ENCODE peak calls at places on chromosomes 13 and 19, in five cellular contexts. One of them, this sample, is unnamed.

GRCh38 chr13:94800423-94800822 is 88.1 kb upstream of the SOX21 start:
- DNase-seq in PC-3: no peak
- DNase-seq in A673: no peak
- DNase-seq in cardiac muscle cell: no peak
- DNase-seq in endothelial cell: no peak
- DNase-seq in this sample: no peak

GRCh38 chr13:96090240-96091101 is 564 bp downstream of the HS6ST3 start:
- DNase-seq in endothelial cell: peak
- DNase-seq in A673: peak
- DNase-seq in cardiac muscle cell: peak
- DNase-seq in PC-3: no peak
- DNase-seq in this sample: peak

GRCh38 chr19:48618916-48619691 is at the start of the genes RPL18 and SPHK2:
- DNase-seq in cardiac muscle cell: peak
- DNase-seq in PC-3: peak
- DNase-seq in endothelial cell: peak
- DNase-seq in A673: peak
- DNase-seq in this sample: peak

GRCh38 chr19:19059837-19060611 is 3.8 kb upstream of the SLC25A42 start:
- DNase-seq in A673: no peak
- DNase-seq in cardiac muscle cell: no peak
- DNase-seq in PC-3: no peak
- DNase-seq in endothelial cell: no peak
- DNase-seq in this sample: no peak

GRCh38 chr19:10764340-10764894 is 46.5 kb downstream of the DNM2 start:
- DNase-seq in cardiac muscle cell: peak
- DNase-seq in A673: no peak
- DNase-seq in endothelial cell: no peak
- DNase-seq in PC-3: no peak
- DNase-seq in this sample: no peak

GRCh38 chr19:17036640-17037039 is 10.0 kb upstream of the CPAMD8 start:
- DNase-seq in PC-3: no peak
- DNase-seq in A673: no peak
- DNase-seq in endothelial cell: no peak
- DNase-seq in cardiac muscle cell: no peak
- DNase-seq in this sample: no peak

GRCh38 chr19:7766535-7766934 is 3.5 kb downstream of the CLEC4M start:
- DNase-seq in cardiac muscle cell: no peak
- DNase-seq in A673: no peak
- DNase-seq in PC-3: no peak
- DNase-seq in endothelial cell: no peak
- DNase-seq in this sample: no peak

GRCh38 chr13:20159646-20160345 is 1.1 kb downstream of the GJA3 start:
- DNase-seq in cardiac muscle cell: peak
- DNase-seq in A673: peak
- DNase-seq in PC-3: peak
- DNase-seq in endothelial cell: no peak
- DNase-seq in this sample: no peak

GRCh38 chr13:114118086-114118762 is 14.2 kb downstream of the RASA3 start:
- DNase-seq in cardiac muscle cell: no peak
- DNase-seq in A673: no peak
- DNase-seq in endothelial cell: no peak
- DNase-seq in PC-3: no peak
- DNase-seq in this sample: no peak

GRCh38 chr19:17755977-17756670 is 4.8 kb downstream of the FCHO1 start:
- DNase-seq in cardiac muscle cell: peak
- DNase-seq in endothelial cell: peak
- DNase-seq in PC-3: peak
- DNase-seq in A673: peak
- DNase-seq in this sample: peak

GRCh38 chr13:33322474-33322827 is 36.9 kb upstream of the STARD13 start:
- DNase-seq in A673: no peak
- DNase-seq in PC-3: no peak
- DNase-seq in cardiac muscle cell: no peak
- DNase-seq in endothelial cell: no peak
- DNase-seq in this sample: no peak

GRCh38 chr13:32022292-32022691 is 9.3 kb upstream of the FRY start:
- DNase-seq in A673: no peak
- DNase-seq in PC-3: no peak
- DNase-seq in endothelial cell: no peak
- DNase-seq in cardiac muscle cell: peak
- DNase-seq in this sample: no peak

GRCh38 chr19:1855040-1855827 is 7.0 kb upstream of the REXO1 start:
- DNase-seq in A673: peak
- DNase-seq in PC-3: peak
- DNase-seq in endothelial cell: peak
- DNase-seq in cardiac muscle cell: peak
- DNase-seq in this sample: no peak

GRCh38 chr19:38728752-38729541 is 15.3 kb downstream of the CAPN12 start:
- DNase-seq in A673: no peak
- DNase-seq in endothelial cell: no peak
- DNase-seq in PC-3: no peak
- DNase-seq in cardiac muscle cell: no peak
- DNase-seq in this sample: no peak

GRCh38 chr13:24644051-24644450 is 36.2 kb upstream of the ATP12A start:
- DNase-seq in cardiac muscle cell: no peak
- DNase-seq in A673: peak
- DNase-seq in endothelial cell: no peak
- DNase-seq in PC-3: peak
- DNase-seq in this sample: no peak

GRCh38 chr13:78979349-78979748 is 320.4 kb upstream of the OBI1 start:
- DNase-seq in PC-3: no peak
- DNase-seq in cardiac muscle cell: no peak
- DNase-seq in endothelial cell: no peak
- DNase-seq in A673: no peak
- DNase-seq in this sample: no peak

GRCh38 chr19:638901-639250 is 803 bp upstream of the FGF22 start:
- DNase-seq in cardiac muscle cell: no peak
- DNase-seq in A673: no peak
- DNase-seq in PC-3: no peak
- DNase-seq in endothelial cell: no peak
- DNase-seq in this sample: no peak

GRCh38 chr13:29791997-29792775 is 58.2 kb downstream of the UBL3 start:
- DNase-seq in A673: no peak
- DNase-seq in endothelial cell: no peak
- DNase-seq in cardiac muscle cell: no peak
- DNase-seq in PC-3: no peak
- DNase-seq in this sample: no peak

GRCh38 chr19:28715157-28715556 is 497.8 kb downstream of the UQCRFS1 start:
- DNase-seq in cardiac muscle cell: no peak
- DNase-seq in PC-3: peak
- DNase-seq in A673: no peak
- DNase-seq in endothelial cell: no peak
- DNase-seq in this sample: no peak

GRCh38 chr19:16698914-16699313 is 20.7 kb upstream of the NWD1 start:
- DNase-seq in A673: no peak
- DNase-seq in PC-3: no peak
- DNase-seq in endothelial cell: no peak
- DNase-seq in cardiac muscle cell: no peak
- DNase-seq in this sample: no peak

GRCh38 chr13:110001622-110002275 is 215.4 kb upstream of the IRS2 start:
- DNase-seq in PC-3: peak
- DNase-seq in A673: no peak
- DNase-seq in cardiac muscle cell: no peak
- DNase-seq in endothelial cell: no peak
- DNase-seq in this sample: no peak

GRCh38 chr13:61706899-61707298 is 291.2 kb upstream of the PCDH20 start:
- DNase-seq in cardiac muscle cell: no peak
- DNase-seq in PC-3: no peak
- DNase-seq in A673: no peak
- DNase-seq in endothelial cell: no peak
- DNase-seq in this sample: no peak

GRCh38 chr19:38017504-38018150 is 110.6 kb downstream of the SIPA1L3 start:
- DNase-seq in PC-3: no peak
- DNase-seq in cardiac muscle cell: no peak
- DNase-seq in endothelial cell: no peak
- DNase-seq in A673: no peak
- DNase-seq in this sample: no peak

GRCh38 chr19:55432355-55432959 is 10.6 kb downstream of the SHISA7 start:
- DNase-seq in cardiac muscle cell: no peak
- DNase-seq in PC-3: no peak
- DNase-seq in endothelial cell: no peak
- DNase-seq in A673: no peak
- DNase-seq in this sample: no peak

GRCh38 chr19:5563941-5564612 is 3.7 kb downstream of the TINCR start:
- DNase-seq in PC-3: peak
- DNase-seq in cardiac muscle cell: no peak
- DNase-seq in endothelial cell: no peak
- DNase-seq in A673: peak
- DNase-seq in this sample: no peak

GRCh38 chr19:5564930-5565329 is 2.8 kb downstream of the TINCR start:
- DNase-seq in A673: no peak
- DNase-seq in cardiac muscle cell: no peak
- DNase-seq in endothelial cell: no peak
- DNase-seq in PC-3: no peak
- DNase-seq in this sample: no peak

GRCh38 chr19:5567971-5568407 is 236 bp upstream of the TINCR start:
- DNase-seq in endothelial cell: no peak
- DNase-seq in cardiac muscle cell: no peak
- DNase-seq in PC-3: no peak
- DNase-seq in A673: no peak
- DNase-seq in this sample: no peak

GRCh38 chr19:5571777-5572176 is 4.0 kb upstream of the TINCR start:
- DNase-seq in PC-3: no peak
- DNase-seq in cardiac muscle cell: no peak
- DNase-seq in A673: no peak
- DNase-seq in endothelial cell: no peak
- DNase-seq in this sample: no peak

GRCh38 chr19:5567360-5567970 is at the start of gene TINCR:
- DNase-seq in PC-3: no peak
- DNase-seq in cardiac muscle cell: peak
- DNase-seq in A673: peak
- DNase-seq in endothelial cell: peak
- DNase-seq in this sample: no peak
- TF ChIP-seq CTCF in PC-3: no peak
- TF ChIP-seq CTCF in cardiac muscle cell: peak
- TF ChIP-seq CTCF in A673: peak
- TF ChIP-seq CTCF in endothelial cell: no peak
- TF ChIP-seq CTCF in this sample: peak

GRCh38 chr13:112063309-112063626 is 3.7 kb upstream of the SOX1 start:
- DNase-seq in endothelial cell: no peak
- DNase-seq in A673: no peak
- DNase-seq in cardiac muscle cell: no peak
- DNase-seq in PC-3: no peak
- DNase-seq in this sample: no peak

GRCh38 chr13:112061367-112062046 is 5.4 kb upstream of the SOX1 start:
- DNase-seq in endothelial cell: no peak
- DNase-seq in cardiac muscle cell: no peak
- DNase-seq in A673: no peak
- DNase-seq in PC-3: no peak
- DNase-seq in this sample: no peak

GRCh38 chr13:112063807-112064206 is 3.1 kb upstream of the SOX1 start:
- DNase-seq in endothelial cell: no peak
- DNase-seq in A673: no peak
- DNase-seq in cardiac muscle cell: no peak
- DNase-seq in PC-3: no peak
- DNase-seq in this sample: no peak

GRCh38 chr13:112062047-112062618 is 4.8 kb upstream of the SOX1 start:
- DNase-seq in endothelial cell: no peak
- DNase-seq in PC-3: no peak
- DNase-seq in A673: no peak
- DNase-seq in cardiac muscle cell: no peak
- DNase-seq in this sample: no peak

DNA sequence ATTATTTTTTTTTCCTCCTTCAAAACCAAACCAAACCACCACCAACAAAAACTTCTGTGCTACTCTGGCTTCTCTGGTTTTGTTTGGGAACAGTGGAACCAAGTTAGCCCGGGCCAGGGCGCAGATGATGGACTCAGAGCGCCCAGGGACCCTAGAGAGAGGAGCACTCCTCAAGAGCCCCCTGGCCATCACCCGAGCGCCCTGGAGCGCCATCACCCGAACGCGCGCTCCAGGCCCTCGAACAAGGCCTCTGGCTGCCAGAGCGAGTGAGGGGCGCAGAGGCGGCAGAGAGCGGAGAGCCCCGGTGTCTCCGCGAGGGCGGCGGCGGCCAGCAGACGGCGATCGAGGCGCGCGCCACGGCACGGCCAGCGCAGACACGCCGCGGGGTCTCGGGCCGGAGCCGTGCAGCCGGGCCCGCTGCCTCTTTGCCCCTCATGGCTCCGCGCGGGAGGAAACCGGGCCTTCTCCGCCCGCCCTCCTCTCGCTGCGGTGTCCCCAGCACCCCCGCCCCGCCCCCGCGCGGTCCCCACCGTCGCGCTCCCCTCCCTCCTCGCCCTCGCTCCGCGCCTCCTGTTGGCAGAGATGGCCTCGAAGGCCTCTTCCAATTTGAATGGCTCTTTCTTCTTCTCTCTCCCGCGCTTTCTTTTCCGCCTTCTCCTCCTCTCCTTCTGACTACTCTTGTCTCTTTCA is 4.2 kb upstream of the SOX1 start:
- DNase-seq in PC-3: no peak
- DNase-seq in cardiac muscle cell: peak
- DNase-seq in endothelial cell: peak
- DNase-seq in A673: no peak
- DNase-seq in this sample: peak
- TF ChIP-seq CTCF in PC-3: no peak
- TF ChIP-seq CTCF in cardiac muscle cell: peak
- TF ChIP-seq CTCF in endothelial cell: peak
- TF ChIP-seq CTCF in A673: no peak
- TF ChIP-seq CTCF in this sample: peak

DNA sequence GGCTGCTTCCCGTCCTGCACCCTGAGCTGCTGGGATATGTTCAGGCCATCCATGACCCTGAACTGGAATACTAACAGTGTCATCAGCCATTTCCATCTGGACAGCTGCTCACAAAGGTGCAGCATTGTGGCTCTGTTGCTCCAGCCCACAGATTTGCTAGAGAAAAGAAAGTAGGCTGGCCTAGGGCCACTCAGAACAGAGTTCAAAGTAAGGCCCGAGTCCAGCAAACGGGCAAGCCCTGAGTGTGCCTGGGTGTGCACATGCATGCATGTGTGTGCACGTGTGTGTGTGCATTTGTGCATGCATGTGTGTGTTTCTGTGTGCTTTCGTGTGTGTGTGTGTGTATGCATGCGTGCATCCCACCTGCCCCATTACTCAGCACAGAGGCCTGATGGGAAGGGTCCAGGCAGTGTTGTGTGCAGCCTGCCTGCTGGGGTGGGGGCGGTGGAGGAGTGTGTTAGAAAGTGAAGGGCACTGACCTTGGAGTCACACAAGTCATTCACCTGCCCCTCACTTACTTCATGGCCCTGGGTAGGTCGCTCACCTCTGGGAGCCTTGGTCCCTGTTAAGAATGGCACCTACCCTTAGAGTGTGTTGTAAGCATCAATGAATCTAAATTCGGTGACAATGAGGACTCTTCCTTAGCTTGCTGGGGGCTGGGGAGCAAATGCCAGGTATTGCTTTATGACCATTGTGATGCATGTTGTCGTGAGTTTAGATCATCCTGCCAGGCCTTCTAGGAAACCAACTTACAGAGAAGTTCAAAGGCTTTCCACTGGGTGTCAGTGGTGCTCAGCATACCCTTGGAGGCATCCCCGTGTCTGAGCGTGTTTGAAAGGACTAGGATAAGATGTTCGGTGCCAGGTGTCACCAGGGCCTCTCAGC is 53.2 kb downstream of the GPR12 start:
- DNase-seq in A673: peak
- DNase-seq in cardiac muscle cell: peak
- DNase-seq in PC-3: peak
- DNase-seq in endothelial cell: peak
- DNase-seq in this sample: no peak
- TF ChIP-seq CTCF in A673: peak
- TF ChIP-seq CTCF in cardiac muscle cell: peak
- TF ChIP-seq CTCF in PC-3: peak
- TF ChIP-seq CTCF in endothelial cell: peak
- TF ChIP-seq CTCF in this sample: peak

GRCh38 chr13:51444922-51445321 is 7.9 kb downstream of the INTS6 start:
- DNase-seq in PC-3: peak
- DNase-seq in cardiac muscle cell: no peak
- DNase-seq in A673: peak
- DNase-seq in endothelial cell: no peak
- DNase-seq in this sample: no peak
- TF ChIP-seq CTCF in PC-3: peak
- TF ChIP-seq CTCF in cardiac muscle cell: peak
- TF ChIP-seq CTCF in A673: peak
- TF ChIP-seq CTCF in endothelial cell: no peak
- TF ChIP-seq CTCF in this sample: peak

This sample was measured in progenitor cell of endocrine pancreas.